ENCODE peak calls at places on chromosomes 16 and 17, in four cellular contexts. G is CD8-positive, alpha-beta T cell; V is HFF-Myc; C is heart left ventricle. Q is an unnamed sample.

GRCh38 chr16:29809031-29809747 is 2.8 kb upstream of the PRRT2 start:
- DNase-seq in G (peak; percentile 13), V (no peak), C (no peak), Q (no peak)

GRCh38 chr17:79987187-79987889 is 48.3 kb downstream of the TBC1D16 start:
- DNase-seq in G (no peak), V (no peak), C (no peak), Q (peak; percentile 32)

GRCh38 chr16:4593069-4593468 is 21.6 kb downstream of the UBALD1 start:
- DNase-seq in G (no peak), V (no peak), C (no peak), Q (peak; percentile 69)

GRCh38 chr16:11542069-11542775 is 44.5 kb downstream of the LITAF start:
- DNase-seq in G (no peak), V (no peak), C (no peak), Q (peak; percentile 43)

GRCh38 chr16:3274947-3275346 is 8.3 kb upstream of the ZNF263 start:
- DNase-seq in G (no peak), V (no peak), C (no peak), Q (no peak)

GRCh38 chr17:51164911-51165679 is 1.1 kb upstream of the NME2 start:
- DNase-seq in G (no peak), V (no peak), C (no peak), Q (no peak)

GRCh38 chr16:59737274-59737673 is 1003.2 kb upstream of the GOT2 start:
- DNase-seq in G (no peak), V (no peak), C (no peak), Q (no peak)

GRCh38 chr17:58802188-58802587 is 46.5 kb downstream of the PPM1E start:
- DNase-seq in G (no peak), V (no peak), C (no peak), Q (no peak)

GRCh38 chr17:12712941-12713340 is 47.3 kb downstream of the MYOCD start:
- DNase-seq in G (no peak), V (no peak), C (no peak), Q (peak; percentile 12)

GRCh38 chr17:40122466-40122943 is 734 bp downstream of the MSL1 start:
- DNase-seq in G (no peak), V (no peak), C (peak; percentile 70), Q (peak; percentile 64)

GRCh38 chr17:37168731-37169353 is 206.9 kb upstream of the C17orf78 start:
- DNase-seq in G (no peak), V (no peak), C (no peak), Q (peak; percentile 7)

DNA sequence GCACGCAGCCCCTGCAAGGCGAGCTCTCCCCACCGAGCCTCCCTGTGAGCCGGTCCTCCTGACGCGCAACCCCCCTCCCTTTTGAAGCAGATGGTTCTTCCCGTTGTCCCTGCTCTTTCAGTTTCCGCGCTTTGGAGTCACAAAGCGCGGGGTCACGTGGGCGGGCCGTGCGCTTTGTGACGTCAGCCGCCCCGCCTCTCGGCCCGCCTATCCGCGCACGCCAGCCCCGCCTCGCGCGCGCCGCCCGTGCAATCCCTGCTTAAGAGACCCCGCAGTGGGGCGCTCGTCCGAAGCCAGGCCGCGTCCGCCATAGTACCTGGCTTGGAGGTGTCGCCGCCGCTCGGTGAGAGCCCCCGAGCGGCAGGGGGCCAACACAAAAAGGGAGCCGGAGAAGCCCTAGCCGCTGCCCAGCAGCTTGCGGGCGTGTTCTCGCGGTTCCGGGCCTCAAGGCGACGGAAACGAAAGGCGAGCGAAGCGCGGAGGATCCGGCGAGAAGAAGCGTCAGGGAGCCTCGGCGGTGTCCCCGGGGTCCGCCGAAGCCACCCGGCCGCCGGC is at the start of gene RBBP6:
- DNase-seq in G (peak; percentile 92), V (peak; percentile 88), C (peak; percentile 97), Q (peak; percentile 99)
- TF ChIP-seq CTCF in G (peak; percentile 24), V (peak; percentile 13), C (peak; percentile 49), Q (peak; percentile 38)

GRCh38 chr16:88063201-88063773 is 112.1 kb downstream of the BANP start:
- DNase-seq in G (no peak), V (peak; percentile 74), C (peak; percentile 60), Q (peak; percentile 74)
- H3K4me3 ChIP-seq in G (no peak overlapping the region), V (no peak overlapping the region), C (no peak overlapping the region), Q (no peak overlapping the region)

GRCh38 chr16:19110537-19111391 is 3.0 kb upstream of the ITPRIPL2 start:
- DNase-seq in G (no peak), V (no peak), C (no peak), Q (no peak)

GRCh38 chr16:19115148-19116021 is 1.6 kb downstream of the ITPRIPL2 start:
- DNase-seq in G (no peak), V (no peak), C (peak; percentile 65), Q (no peak)

GRCh38 chr16:19116711-19117449 is 3.1 kb downstream of the ITPRIPL2 start:
- DNase-seq in G (no peak), V (no peak), C (no peak), Q (peak; percentile 72)

GRCh38 chr16:19113577-19114358 is at the start of gene ITPRIPL2:
- DNase-seq in G (no peak), V (peak; percentile 65), C (peak; percentile 95), Q (peak; percentile 84)

GRCh38 chr16:19114359-19115147 is 789 bp downstream of the ITPRIPL2 start:
- DNase-seq in G (no peak), V (no peak), C (peak; percentile 71), Q (peak; percentile 78)
- TF ChIP-seq CTCF in G (no peak), V (no peak), C (no peak), Q (no peak)

GRCh38 chr16:1677942-1678499 is at the start of gene JPT2:
- DNase-seq in G (peak; percentile 94), V (peak; percentile 78), C (peak; percentile 98), Q (peak; percentile 98)

GRCh38 chr16:1674751-1675664 is 3.1 kb upstream of the JPT2 start:
- DNase-seq in G (no peak), V (peak; percentile 33), C (no peak), Q (peak; percentile 70)

GRCh38 chr16:1678500-1679098 is 520 bp downstream of the JPT2 start:
- DNase-seq in G (peak; percentile 44), V (no peak), C (peak; percentile 51), Q (peak; percentile 43)

GRCh38 chr16:1676661-1677060 is 1.4 kb upstream of the JPT2 start:
- DNase-seq in G (no peak), V (no peak), C (no peak), Q (no peak)

GRCh38 chr16:1677339-1677738 is 740 bp upstream of the JPT2 start:
- DNase-seq in G (no peak), V (no peak), C (no peak), Q (no peak)
- H3K4me3 ChIP-seq in G (no peak overlapping the region), V (no peak overlapping the region), C (no peak overlapping the region), Q (no peak overlapping the region)

DNA sequence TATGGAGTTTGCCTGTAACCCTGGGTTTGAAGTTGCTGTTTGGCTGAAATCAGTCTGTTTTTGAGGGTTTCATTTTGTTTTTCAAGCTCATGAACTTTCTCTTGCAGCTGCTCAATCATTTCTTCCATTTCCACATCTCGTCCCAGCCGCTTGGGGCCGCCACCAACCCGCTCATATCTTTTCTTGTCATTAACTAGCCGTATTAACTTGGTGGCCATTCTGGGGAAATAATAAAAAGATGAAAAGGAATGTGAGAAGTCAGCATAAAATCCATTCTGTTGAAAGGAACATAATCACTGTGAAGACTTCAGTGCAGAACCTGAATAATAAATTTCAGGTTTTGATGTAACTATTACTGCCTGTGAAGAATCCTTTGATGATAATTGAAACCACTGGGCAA is 11.5 kb downstream of the RPGRIP1L start:
- DNase-seq in G (no peak), V (no peak), C (no peak), Q (peak; percentile 45)
- TF ChIP-seq CTCF in G (no peak), V (no peak), C (no peak), Q (peak; percentile 46)

GRCh38 chr16:86934581-86935322 is 356.4 kb downstream of the FOXL1 start:
- DNase-seq in G (no peak), V (no peak), C (no peak), Q (no peak)

GRCh38 chr16:86939609-86940008 is 361.3 kb downstream of the FOXL1 start:
- DNase-seq in G (no peak), V (no peak), C (no peak), Q (no peak)

GRCh38 chr16:86931410-86931941 is 353.1 kb downstream of the FOXL1 start:
- DNase-seq in G (no peak), V (no peak), C (peak; percentile 84), Q (peak; percentile 72)

GRCh38 chr16:86932130-86932982 is 354.0 kb downstream of the FOXL1 start:
- DNase-seq in G (no peak), V (no peak), C (no peak), Q (no peak)

GRCh38 chr16:86935323-86935669 is 356.9 kb downstream of the FOXL1 start:
- DNase-seq in G (no peak), V (no peak), C (no peak), Q (no peak)
- H3K4me3 ChIP-seq in G (no peak overlapping the region), V (no peak overlapping the region), C (no peak overlapping the region), Q (no peak overlapping the region)

GRCh38 chr16:58435779-58436178 is 43.5 kb downstream of the GINS3 start:
- DNase-seq in G (no peak), V (no peak), C (no peak), Q (no peak)
- TF ChIP-seq CTCF in G (no peak), V (no peak), C (peak; percentile 12), Q (no peak)

GRCh38 chr16:50332599-50332998 is 36.2 kb downstream of the BRD7 start:
- DNase-seq in G (no peak), V (no peak), C (no peak), Q (no peak)
- H3K4me3 ChIP-seq in G (no peak overlapping the region), V (no peak overlapping the region), C (no peak overlapping the region), Q (no peak overlapping the region)

DNA sequence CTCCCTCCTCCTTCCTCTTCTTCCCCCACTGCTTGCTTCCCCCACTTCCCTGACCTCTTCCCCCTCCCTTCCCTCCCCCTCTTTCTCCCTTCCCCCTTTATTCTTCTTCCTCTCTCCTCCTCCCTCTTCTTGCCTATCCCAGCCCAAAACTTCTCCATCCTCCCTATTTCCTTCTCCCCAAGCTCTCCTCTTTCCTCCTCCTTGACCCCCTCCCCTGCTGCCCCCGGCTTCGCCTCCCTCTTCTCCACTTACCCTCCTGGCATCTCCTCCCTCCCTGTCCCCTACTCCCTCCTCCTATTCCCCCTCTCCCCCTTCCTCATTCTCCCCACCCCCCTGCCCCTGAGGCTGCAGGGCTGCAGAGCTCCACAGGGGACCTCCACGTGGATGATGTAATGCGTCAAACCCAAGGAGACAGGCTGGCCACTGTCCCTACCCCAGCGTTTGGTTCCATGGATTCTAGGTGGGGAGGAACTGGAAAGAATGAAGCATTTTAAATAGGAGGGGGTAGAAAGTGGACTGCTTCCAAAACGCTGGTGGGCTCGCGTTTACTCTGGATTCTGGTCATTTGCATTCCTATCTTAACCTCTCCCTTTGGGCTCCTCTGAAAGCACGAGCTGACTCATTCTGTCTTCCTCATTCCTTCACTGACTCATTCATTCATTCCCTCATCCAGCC is 687 bp upstream of the COTL1 start:
- DNase-seq in G (no peak), V (peak; percentile 78), C (peak; percentile 49), Q (peak; percentile 96)
- TF ChIP-seq CTCF in G (no peak), V (no peak), C (no peak), Q (no peak)

GRCh38 chr16:86587487-86587886 is 9.1 kb downstream of the FOXL1 start:
- DNase-seq in G (no peak), V (no peak), C (no peak), Q (no peak)
- H3K4me3 ChIP-seq in G (no peak overlapping the region), V (no peak overlapping the region), C (no peak overlapping the region), Q (no peak overlapping the region)